ENCODE peak calls at places on chromosome 17, in four cellular contexts. X, I, U and G are unnamed samples.
A peak's percentile ranks its signal among the peaks of the same experiment; 100 is the strongest.

GRCh38 chr17:37170881-37171460 is 204.8 kb upstream of the C17orf78 start:
- DNase-seq in X (no peak), I (no peak), U (no peak), G (no peak)

GRCh38 chr17:41416478-41416877 is 7.9 kb downstream of the KRT37 start:
- DNase-seq in U (no peak), X (peak; percentile 29), I (no peak), G (no peak)

GRCh38 chr17:72640415-72641165 is 451.9 kb downstream of the SLC39A11 start:
- DNase-seq in I (no peak), X (no peak), U (no peak), G (no peak)

GRCh38 chr17:79836952-79837887 is 2.0 kb downstream of the CBX4 start:
- DNase-seq in I (no peak), U (no peak), X (peak; percentile 86), G (peak; percentile 88)

GRCh38 chr17:45229681-45230409 is 8.2 kb downstream of the FMNL1 start:
- DNase-seq in U (no peak), X (no peak), I (no peak), G (no peak)

GRCh38 chr17:79777166-79777843 is 643 bp upstream of the CBX2 start:
- DNase-seq in U (peak; percentile 30), I (peak; percentile 86), X (peak; percentile 43), G (peak; percentile 84)

GRCh38 chr17:41739661-41740352 is 5.4 kb upstream of the HAP1 start:
- DNase-seq in I (peak; percentile 56), X (peak; percentile 35), U (no peak), G (no peak)

GRCh38 chr17:33469911-33470310 is 176.8 kb upstream of the ASIC2 start:
- DNase-seq in U (no peak), I (peak; percentile 78), X (peak; percentile 97), G (peak; percentile 4)

GRCh38 chr17:19024101-19025078 is 19.8 kb upstream of the FAM83G start:
- DNase-seq in X (no peak), I (no peak), U (no peak), G (no peak)

GRCh38 chr17:68197997-68198930 is 49.6 kb upstream of the AMZ2 start:
- DNase-seq in X (no peak), I (no peak), U (no peak), G (no peak)

GRCh38 chr17:55303701-55304145 is 39.0 kb downstream of the HLF start:
- DNase-seq in X (no peak), U (no peak), I (no peak), G (no peak)

GRCh38 chr17:33689725-33690124 is 396.6 kb upstream of the ASIC2 start:
- DNase-seq in X (no peak), I (peak; percentile 8), U (no peak), G (no peak)

GRCh38 chr17:5183410-5183793 is 8.3 kb downstream of the ZNF594 start:
- DNase-seq in X (no peak), I (no peak), U (no peak), G (no peak)
- H3K9me3 ChIP-seq in X (peaks cover 99% of the 10 kb centered on the region), I (peaks cover 35% of the 10 kb centered on the region), U (peaks cover 77% of the 10 kb centered on the region), G (peaks cover 98% of the 10 kb centered on the region)

DNA sequence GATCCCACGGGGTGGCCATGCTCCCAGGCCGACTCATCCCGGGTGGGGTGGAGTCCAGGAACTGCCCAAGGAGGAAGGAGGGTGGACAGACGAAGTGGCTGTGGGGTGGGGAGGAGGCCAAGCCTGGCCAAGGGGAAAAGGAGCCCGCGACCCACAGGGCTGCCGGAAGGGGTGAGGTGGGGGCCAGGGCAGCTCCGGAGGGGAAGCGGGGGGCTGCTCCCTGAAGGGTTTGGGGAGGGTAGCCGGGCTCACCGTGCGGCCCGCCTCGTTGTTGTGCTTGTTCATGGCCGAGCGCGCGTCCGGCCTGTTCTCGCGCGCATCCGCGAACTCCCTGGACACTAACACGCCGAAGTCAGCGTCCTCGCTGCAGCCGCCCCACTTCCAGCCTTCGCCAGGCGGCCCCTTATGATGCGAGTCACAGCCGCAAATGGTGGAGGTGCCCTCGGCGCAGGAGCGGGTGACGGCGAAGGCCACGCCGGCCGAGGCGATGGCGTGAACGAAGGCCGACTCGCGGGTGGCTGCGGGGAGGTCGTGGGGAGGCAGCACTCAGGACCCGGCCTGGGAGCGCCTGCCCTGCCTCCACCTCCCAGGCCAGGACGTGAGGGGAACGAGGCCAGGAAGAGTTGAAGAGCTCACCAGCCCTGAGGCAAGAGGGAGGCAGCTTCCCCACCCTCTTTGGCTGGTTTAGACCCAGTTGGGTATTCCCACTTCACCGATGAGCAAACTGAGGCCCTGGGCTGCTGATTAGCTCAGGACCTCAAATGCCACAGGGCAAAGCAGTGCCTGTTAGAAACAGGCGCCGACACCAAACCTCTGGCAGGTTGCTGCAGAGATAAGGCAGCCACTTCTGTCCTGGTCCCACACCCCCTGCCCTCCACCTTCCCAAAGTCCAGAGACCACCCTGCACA is 48.7 kb downstream of the WNT3 start:
- DNase-seq in I (peak; percentile 32), X (no peak), U (no peak), G (no peak)
- H3K4me3 ChIP-seq in I (no peak overlapping the region), X (peak overlapping the region; percentile 65), U (no peak overlapping the region), G (no peak overlapping the region)

GRCh38 chr17:7893226-7893880 is 4.8 kb downstream of the CHD3 start:
- DNase-seq in I (no peak), U (no peak), X (no peak), G (no peak)

GRCh38 chr17:7894866-7895265 is 6.3 kb downstream of the CHD3 start:
- DNase-seq in U (no peak), I (no peak), X (no peak), G (no peak)

GRCh38 chr17:7894226-7894625 is 5.6 kb downstream of the CHD3 start:
- DNase-seq in X (no peak), I (no peak), U (no peak), G (no peak)

GRCh38 chr17:7897090-7897489 is 8.5 kb downstream of the CHD3 start:
- DNase-seq in X (no peak), I (no peak), U (no peak), G (no peak)

GRCh38 chr17:7897773-7898172 is 9.2 kb downstream of the CHD3 start:
- DNase-seq in X (peak; percentile 70), I (no peak), U (no peak), G (peak; percentile 60)
- H3K36me3 ChIP-seq in X (peaks cover 80% of the 10 kb centered on the region), I (peaks cover 73% of the 10 kb centered on the region), U (peaks cover 94% of the 10 kb centered on the region), G (peaks cover 94% of the 10 kb centered on the region)

DNA sequence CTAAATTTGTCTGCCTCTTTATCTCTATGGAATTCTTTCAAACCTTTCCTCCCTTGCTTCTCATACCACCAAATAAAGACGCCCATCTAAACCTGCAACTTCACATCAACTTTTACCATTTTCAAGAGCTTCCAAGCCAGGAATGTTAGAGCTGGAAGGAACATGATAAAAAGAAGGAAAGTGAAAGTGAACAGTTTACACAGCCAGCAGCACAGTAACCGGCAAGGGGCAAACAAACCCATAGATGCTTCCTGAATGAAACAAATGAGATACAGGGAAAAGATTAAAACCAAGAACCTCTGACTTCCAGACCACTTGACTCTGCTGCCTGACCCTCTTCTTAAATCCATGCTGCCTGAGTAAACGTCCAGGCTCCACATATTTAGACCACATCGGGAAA is 231.1 kb upstream of the CA10 start:
- DNase-seq in I (no peak), U (no peak), X (no peak), G (no peak)
- H3K9me3 ChIP-seq in I (no peaks in the 10 kb centered on the region), U (no peaks in the 10 kb centered on the region), X (no peaks in the 10 kb centered on the region), G (no peaks in the 10 kb centered on the region)